ENCODE peak calls at places on chromosomes 16 and 17, in ten cellular contexts. E is heart left ventricle, M is neural progenitor cell, Y is transverse colon, V is mucosa of descending colon, N is esophagus muscularis mucosa, W is gastrocnemius medialis, U is left lung, G is mesenchymal stem cell, I is brain microvascular endothelial cell. K is an unnamed sample. For H3K36me3, the result is how much of the 10 kb centered on the place peaks cover.

GRCh38 chr17:18041776-18042175 is 2.6 kb downstream of the GID4 start:
- DNase-seq in E (no peak), M (no peak), Y (no peak), V (no peak), N (no peak), W (peak), U (no peak), G (peak), I (no peak), K (no peak)

GRCh38 chr16:1791256-1791942 is 2.1 kb downstream of the IGFALS start:
- DNase-seq in E (no peak), M (no peak), Y (no peak), V (no peak), N (no peak), W (no peak), U (no peak), G (no peak), I (no peak), K (no peak)

GRCh38 chr17:14940112-14940945 is 324.8 kb downstream of the PMP22 start:
- DNase-seq in E (no peak), M (no peak), Y (no peak), V (no peak), N (peak), W (no peak), U (no peak), G (no peak), I (no peak), K (no peak)

GRCh38 chr17:42403150-42403549 is 14.9 kb upstream of the STAT3 start:
- DNase-seq in E (no peak), M (peak), Y (peak), V (peak), N (no peak), W (no peak), U (no peak), G (no peak), I (no peak), K (peak)

GRCh38 chr17:2433696-2434095 is 32.8 kb upstream of the MNT start:
- DNase-seq in E (no peak), M (no peak), Y (no peak), V (no peak), N (no peak), W (no peak), U (no peak), G (no peak), I (peak), K (no peak)

GRCh38 chr17:69882281-69882680 is 192.7 kb upstream of the KCNJ16 start:
- DNase-seq in E (no peak), M (no peak), Y (no peak), V (no peak), N (no peak), W (no peak), U (no peak), G (no peak), I (no peak), K (no peak)

GRCh38 chr17:47622179-47622549 is 27.6 kb upstream of the KPNB1 start:
- DNase-seq in E (no peak), M (no peak), Y (no peak), V (no peak), N (no peak), W (no peak), U (no peak), G (no peak), I (peak), K (no peak)

GRCh38 chr17:143785-144281 is 6.5 kb downstream of the SCGB1C2 start:
- DNase-seq in E (peak), M (peak), Y (peak), V (peak), N (peak), W (peak), U (peak), G (peak), I (peak), K (peak)

GRCh38 chr16:89052824-89053724 is 40.6 kb upstream of the ACSF3 start:
- DNase-seq in E (peak), M (no peak), Y (peak), V (peak), N (no peak), W (no peak), U (peak), G (no peak), I (no peak), K (peak)

GRCh38 chr17:80846932-80847331 is 144.7 kb upstream of the CHMP6 start:
- DNase-seq in E (peak), M (no peak), Y (no peak), V (no peak), N (no peak), W (no peak), U (no peak), G (no peak), I (no peak), K (no peak)

GRCh38 chr16:3490911-3491629 is 4.2 kb downstream of the C16orf90 start:
- DNase-seq in E (peak), M (no peak), Y (no peak), V (peak), N (no peak), W (no peak), U (no peak), G (no peak), I (no peak), K (peak)

GRCh38 chr17:19911033-19911432 is 43.3 kb upstream of the ULK2 start:
- DNase-seq in E (no peak), M (peak), Y (no peak), V (no peak), N (no peak), W (no peak), U (no peak), G (no peak), I (no peak), K (no peak)

GRCh38 chr16:49455991-49456745 is 82.6 kb downstream of the C16orf78 start:
- DNase-seq in E (no peak), M (no peak), Y (no peak), V (no peak), N (no peak), W (no peak), U (peak), G (no peak), I (no peak), K (no peak)

GRCh38 chr17:67636841-67637240 is 80.9 kb upstream of the NOL11 start:
- DNase-seq in E (no peak), M (no peak), Y (no peak), V (no peak), N (no peak), W (no peak), U (no peak), G (no peak), I (peak), K (no peak)

GRCh38 chr17:20206591-20206990 is 197.4 kb downstream of the SPECC1 start:
- DNase-seq in E (no peak), M (no peak), Y (no peak), V (no peak), N (no peak), W (no peak), U (no peak), G (peak), I (peak), K (no peak)

GRCh38 chr17:35212668-35213067 is 18.5 kb upstream of the SLC35G3 start:
- DNase-seq in E (no peak), M (no peak), Y (no peak), V (no peak), N (no peak), W (no peak), U (no peak), G (no peak), I (no peak), K (no peak)

GRCh38 chr17:77666480-77666879 is 292.0 kb upstream of the TNRC6C start:
- DNase-seq in E (no peak), M (no peak), Y (no peak), V (no peak), N (no peak), W (no peak), U (no peak), G (no peak), I (no peak), K (no peak)

GRCh38 chr17:1484586-1485310 is 7.7 kb downstream of the MYO1C start:
- DNase-seq in E (no peak), M (peak), Y (peak), V (peak), N (no peak), W (no peak), U (peak), G (peak), I (no peak), K (peak)

GRCh38 chr17:3893003-3893719 is at the start of gene CAMKK1:
- DNase-seq in E (peak), M (peak), Y (peak), V (peak), N (peak), W (peak), U (peak), G (peak), I (peak), K (peak)

GRCh38 chr16:49600541-49600940 is 226.9 kb downstream of the C16orf78 start:
- DNase-seq in E (no peak), M (no peak), Y (no peak), V (no peak), N (no peak), W (no peak), U (no peak), G (no peak), I (no peak), K (no peak)

GRCh38 chr17:44004761-44005526 is 522 bp downstream of the NAGS start:
- DNase-seq in E (peak), M (peak), Y (peak), V (peak), N (no peak), W (no peak), U (no peak), G (no peak), I (no peak), K (peak)

GRCh38 chr16:373848-374615 is 3.7 kb upstream of the MRPL28 start:
- DNase-seq in E (no peak), M (no peak), Y (no peak), V (no peak), N (no peak), W (no peak), U (no peak), G (no peak), I (no peak), K (no peak)

GRCh38 chr16:375927-376816 is 5.6 kb downstream of the PGAP6 start:
- DNase-seq in E (no peak), M (no peak), Y (no peak), V (no peak), N (no peak), W (no peak), U (no peak), G (no peak), I (no peak), K (no peak)

GRCh38 chr16:375212-375611 is 4.9 kb upstream of the MRPL28 start:
- DNase-seq in E (no peak), M (no peak), Y (no peak), V (no peak), N (no peak), W (no peak), U (no peak), G (no peak), I (no peak), K (no peak)

GRCh38 chr16:373020-373598 is 2.8 kb upstream of the MRPL28 start:
- DNase-seq in E (peak), M (no peak), Y (no peak), V (no peak), N (no peak), W (no peak), U (no peak), G (no peak), I (no peak), K (no peak)

DNA sequence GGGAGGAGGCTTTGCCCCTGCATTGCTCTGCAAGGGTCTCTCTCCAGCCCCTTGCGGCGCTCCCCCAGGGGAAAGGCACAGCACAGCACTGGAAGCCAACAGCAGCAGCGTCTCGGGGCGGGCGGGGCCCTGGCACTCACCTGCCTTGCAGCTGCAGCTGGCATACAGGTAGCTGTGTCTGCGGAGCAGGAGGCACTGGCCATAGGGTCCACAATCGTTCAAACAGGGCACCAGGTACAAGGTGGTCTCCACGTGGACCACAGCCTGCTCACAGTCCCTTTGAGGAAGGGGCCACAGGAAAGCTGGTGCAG is 4.2 kb upstream of the MRPL28 start:
- DNase-seq in E (no peak), M (no peak), Y (no peak), V (no peak), N (no peak), W (no peak), U (no peak), G (no peak), I (no peak), K (no peak)
- H3K36me3 ChIP-seq in E (under half), M (under half), Y (under half), V (under half), N (under half), W (under half), U (half or more), G (half or more), I (under half), K (under half)

GRCh38 chr16:54282923-54283734 is 3.5 kb downstream of the IRX3 start:
- DNase-seq in E (no peak), M (peak), Y (no peak), V (no peak), N (no peak), W (no peak), U (no peak), G (no peak), I (no peak), K (no peak)
- H3K36me3 ChIP-seq in E (under half), M (under half), Y (under half), V (under half), N (under half), W (under half), U (under half), G (under half), I (under half), K (under half)

DNA sequence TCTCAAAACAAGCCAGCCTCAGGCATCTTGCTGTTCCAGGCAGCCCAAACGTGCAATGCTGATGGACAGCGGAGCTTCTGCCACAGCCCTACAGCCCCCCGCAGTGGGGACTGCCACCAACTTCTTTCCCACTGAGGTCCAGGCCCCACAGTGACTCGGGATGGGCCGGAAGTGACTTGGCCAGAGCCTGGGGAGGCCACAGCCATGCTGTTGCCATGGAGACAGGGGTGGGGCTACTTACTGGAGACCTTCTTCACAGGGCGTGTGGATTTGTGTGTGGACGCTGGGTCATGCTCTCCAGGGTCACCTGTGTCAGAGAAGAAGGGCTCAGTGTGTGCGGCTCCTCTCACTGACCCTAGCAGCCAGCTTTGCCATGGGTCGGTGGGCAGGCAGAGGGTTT is 15.0 kb downstream of the TRIM25 start:
- DNase-seq in E (no peak), M (no peak), Y (peak), V (no peak), N (no peak), W (no peak), U (no peak), G (no peak), I (no peak), K (no peak)
- H3K36me3 ChIP-seq in E (half or more), M (under half), Y (under half), V (under half), N (half or more), W (under half), U (half or more), G (half or more), I (under half), K (under half)

DNA sequence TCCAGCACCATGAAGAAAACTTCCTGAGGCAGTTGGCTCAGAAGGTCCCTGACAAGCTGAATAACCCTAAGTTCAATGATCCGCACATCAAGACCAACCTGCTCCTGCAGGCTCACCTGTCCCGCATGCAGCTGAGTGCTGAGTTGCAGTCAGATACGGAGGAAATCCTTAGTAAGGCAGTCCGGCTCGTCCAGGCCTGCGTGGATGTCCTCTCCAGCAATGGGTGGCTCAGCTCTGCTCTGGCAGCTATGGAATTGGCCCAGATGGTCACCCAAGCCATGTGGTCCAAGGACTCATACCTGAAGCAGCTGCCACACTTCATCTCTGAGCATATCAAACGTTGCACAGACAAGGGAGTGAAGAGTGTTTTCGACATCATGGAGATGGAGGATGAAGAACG is 88.4 kb upstream of the SMURF2 start:
- DNase-seq in E (no peak), M (no peak), Y (no peak), V (no peak), N (no peak), W (no peak), U (no peak), G (no peak), I (no peak), K (no peak)
- H3K36me3 ChIP-seq in E (half or more), M (under half), Y (under half), V (under half), N (under half), W (under half), U (half or more), G (half or more), I (under half), K (under half)

DNA sequence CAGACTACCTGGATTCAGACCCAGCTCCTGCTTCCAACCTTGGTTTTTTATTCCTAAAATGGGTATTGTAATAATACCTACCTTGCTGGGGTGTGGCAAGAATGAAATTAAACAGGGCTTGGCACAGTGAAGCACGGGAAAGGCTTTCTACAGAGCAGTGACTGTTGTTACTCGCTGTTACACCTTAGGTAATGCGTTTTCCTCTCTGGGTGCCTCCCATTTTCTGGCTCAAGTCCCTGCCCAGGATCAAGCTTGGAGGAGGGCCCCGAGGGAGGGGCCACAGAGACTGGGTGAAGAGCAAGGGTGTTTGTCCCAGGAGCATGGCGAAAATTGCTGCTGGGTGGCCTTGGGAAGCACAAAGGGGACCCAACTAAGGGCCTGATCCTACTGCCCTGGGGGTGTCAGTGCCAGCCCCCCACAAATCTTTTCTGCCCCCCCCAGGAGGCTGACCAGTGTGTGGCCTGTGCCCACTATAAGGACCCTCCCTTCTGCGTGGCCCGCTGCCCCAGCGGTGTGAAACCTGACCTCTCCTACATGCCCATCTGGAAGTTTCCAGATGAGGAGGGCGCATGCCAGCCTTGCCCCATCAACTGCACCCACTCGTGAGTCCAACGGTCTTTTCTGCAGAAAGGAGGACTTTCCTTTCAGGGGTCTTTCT is 13.3 kb downstream of the MIEN1 start:
- DNase-seq in E (peak), M (no peak), Y (peak), V (peak), N (no peak), W (no peak), U (no peak), G (no peak), I (no peak), K (peak)
- H3K36me3 ChIP-seq in E (half or more), M (under half), Y (under half), V (under half), N (under half), W (under half), U (under half), G (half or more), I (under half), K (under half)

K was measured in small intestine.